ENCODE peak calls at places on chromosome 13, in five cellular contexts. X, Y, J, V and A are unnamed samples.

GRCh38 chr13:71751074-71751473 is 115.9 kb downstream of the DACH1 start:
- DNase-seq in X (no peak), Y (no peak), J (no peak), V (peak; percentile 43), A (no peak)

GRCh38 chr13:76326343-76326742 is 559.9 kb downstream of the KCTD12 start:
- DNase-seq in X (no peak), Y (no peak), J (no peak), V (no peak), A (no peak)

GRCh38 chr13:101121608-101122007 is 294.7 kb downstream of the NALCN start:
- DNase-seq in X (no peak), Y (no peak), J (no peak), V (no peak), A (no peak)

GRCh38 chr13:61148691-61149332 is 266.8 kb downstream of the PCDH20 start:
- DNase-seq in X (no peak), Y (no peak), J (no peak), V (no peak), A (no peak)

GRCh38 chr13:42985312-42986175 is 6.5 kb downstream of the EPSTI1 start:
- DNase-seq in X (peak; percentile 73), Y (no peak), J (no peak), V (peak; percentile 53), A (no peak)

GRCh38 chr13:77831870-77832269 is 86.8 kb downstream of the EDNRB start:
- DNase-seq in X (no peak), Y (no peak), J (no peak), V (no peak), A (no peak)

GRCh38 chr13:30577381-30577780 is 40.3 kb upstream of the USPL1 start:
- DNase-seq in X (no peak), Y (no peak), J (no peak), V (no peak), A (peak; percentile 83)

GRCh38 chr13:30679483-30680330 is 55.6 kb upstream of the ALOX5AP start:
- DNase-seq in X (no peak), Y (no peak), J (no peak), V (peak; percentile 68), A (no peak)

GRCh38 chr13:94710881-94711560 is 1.3 kb downstream of the SOX21 start:
- DNase-seq in X (no peak), Y (no peak), J (no peak), V (peak; percentile 86), A (no peak)

DNA sequence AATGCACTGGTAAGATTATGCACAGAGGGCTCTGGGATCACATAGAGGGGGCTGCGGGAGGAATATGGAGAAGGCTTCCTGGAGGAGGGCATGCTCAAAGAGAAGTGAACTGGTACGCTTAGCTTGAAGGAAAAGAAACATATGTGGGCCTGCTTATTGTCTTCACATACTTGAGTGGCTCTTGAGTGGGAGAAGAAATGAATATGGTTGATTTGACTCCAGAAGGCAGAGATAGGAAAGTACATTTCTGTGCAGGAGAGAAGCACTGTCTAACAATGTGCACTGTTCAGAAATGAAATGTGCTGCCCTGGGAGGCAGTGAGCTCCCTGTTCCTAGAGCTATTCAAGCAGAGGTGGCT is 91.2 kb downstream of the KL start:
- DNase-seq in X (no peak), Y (no peak), J (no peak), V (no peak), A (no peak)
- H3K27ac ChIP-seq in X (no peak overlapping the region), Y (peak overlapping the region; percentile 31), J (no peak overlapping the region), V (no peak overlapping the region), A (no peak overlapping the region)

DNA sequence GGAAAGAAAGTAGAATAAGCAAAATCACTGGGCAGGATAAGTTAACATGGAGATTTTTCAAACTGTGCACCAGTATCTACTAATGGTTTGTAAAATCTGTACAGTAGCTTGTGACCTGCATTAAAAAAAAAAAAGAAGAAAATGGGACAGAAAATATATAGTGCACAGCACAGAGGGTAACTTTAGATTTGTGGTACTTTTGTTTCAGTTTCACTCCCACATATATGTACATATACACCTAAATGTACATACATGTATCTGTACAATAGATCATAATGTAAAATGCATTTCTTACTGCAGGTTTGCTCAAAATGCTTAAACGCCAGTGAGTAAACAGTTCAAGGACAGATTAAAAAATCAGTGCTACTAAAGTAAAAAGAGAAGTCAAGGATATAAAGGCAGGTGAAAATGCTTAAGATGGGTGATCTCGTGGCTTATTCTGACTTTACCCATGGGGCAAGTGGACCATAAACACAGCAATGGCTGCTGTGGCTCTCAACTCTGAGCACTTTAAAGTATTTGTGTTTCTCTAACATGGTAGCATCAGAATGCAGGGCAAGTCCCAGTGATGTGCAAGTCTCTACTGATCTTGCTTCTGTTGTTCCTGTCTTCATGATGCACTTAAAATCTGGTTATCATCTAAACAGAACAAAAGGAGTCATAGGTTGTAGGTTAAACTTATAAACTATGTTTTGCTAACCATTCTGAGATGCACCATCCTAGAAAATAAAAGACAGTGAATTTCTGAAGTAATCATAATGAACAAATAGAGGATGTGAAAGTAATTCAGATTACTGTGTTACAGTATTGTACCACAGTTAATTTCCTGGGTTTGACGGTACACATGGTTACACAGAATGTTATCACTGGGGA is 112.3 kb downstream of the MIPEP start:
- DNase-seq in X (no peak), Y (no peak), J (no peak), V (no peak), A (no peak)
- H3K27ac ChIP-seq in X (no peak overlapping the region), Y (no peak overlapping the region), J (no peak overlapping the region), V (no peak overlapping the region), A (no peak overlapping the region)

GRCh38 chr13:20824762-20825161 is 51.0 kb upstream of the EEF1AKMT1 start:
- DNase-seq in X (no peak), Y (no peak), J (no peak), V (no peak), A (no peak)
- H3K27ac ChIP-seq in X (no peak overlapping the region), Y (peak overlapping the region; percentile 18), J (no peak overlapping the region), V (no peak overlapping the region), A (no peak overlapping the region)

GRCh38 chr13:28820099-28821051 is at the start of gene MTUS2:
- DNase-seq in X (no peak), Y (no peak), J (no peak), V (no peak), A (no peak)
- H3K27ac ChIP-seq in X (no peak within 1 kb of the TSS), Y (peak within 1 kb of the TSS; percentile 62), J (no peak within 1 kb of the TSS), V (no peak within 1 kb of the TSS), A (no peak within 1 kb of the TSS)

GRCh38 chr13:73677041-73677589 is 457.1 kb downstream of the KLF12 start:
- DNase-seq in X (no peak), Y (no peak), J (no peak), V (no peak), A (peak; percentile 96)
- H3K27ac ChIP-seq in X (no peak overlapping the region), Y (no peak overlapping the region), J (no peak overlapping the region), V (peak overlapping the region; percentile 47), A (peak overlapping the region; percentile 99)

GRCh38 chr13:50200562-50200961 is 185.3 kb downstream of the KCNRG start:
- DNase-seq in X (no peak), Y (no peak), J (no peak), V (peak; percentile 27), A (no peak)

GRCh38 chr13:50198508-50198907 is 183.3 kb downstream of the KCNRG start:
- DNase-seq in X (no peak), Y (no peak), J (no peak), V (no peak), A (peak; percentile 33)

GRCh38 chr13:50202485-50202884 is 187.2 kb downstream of the KCNRG start:
- DNase-seq in X (no peak), Y (no peak), J (no peak), V (no peak), A (no peak)

GRCh38 chr13:50200988-50201387 is 185.7 kb downstream of the KCNRG start:
- DNase-seq in X (no peak), Y (no peak), J (no peak), V (no peak), A (no peak)

DNA sequence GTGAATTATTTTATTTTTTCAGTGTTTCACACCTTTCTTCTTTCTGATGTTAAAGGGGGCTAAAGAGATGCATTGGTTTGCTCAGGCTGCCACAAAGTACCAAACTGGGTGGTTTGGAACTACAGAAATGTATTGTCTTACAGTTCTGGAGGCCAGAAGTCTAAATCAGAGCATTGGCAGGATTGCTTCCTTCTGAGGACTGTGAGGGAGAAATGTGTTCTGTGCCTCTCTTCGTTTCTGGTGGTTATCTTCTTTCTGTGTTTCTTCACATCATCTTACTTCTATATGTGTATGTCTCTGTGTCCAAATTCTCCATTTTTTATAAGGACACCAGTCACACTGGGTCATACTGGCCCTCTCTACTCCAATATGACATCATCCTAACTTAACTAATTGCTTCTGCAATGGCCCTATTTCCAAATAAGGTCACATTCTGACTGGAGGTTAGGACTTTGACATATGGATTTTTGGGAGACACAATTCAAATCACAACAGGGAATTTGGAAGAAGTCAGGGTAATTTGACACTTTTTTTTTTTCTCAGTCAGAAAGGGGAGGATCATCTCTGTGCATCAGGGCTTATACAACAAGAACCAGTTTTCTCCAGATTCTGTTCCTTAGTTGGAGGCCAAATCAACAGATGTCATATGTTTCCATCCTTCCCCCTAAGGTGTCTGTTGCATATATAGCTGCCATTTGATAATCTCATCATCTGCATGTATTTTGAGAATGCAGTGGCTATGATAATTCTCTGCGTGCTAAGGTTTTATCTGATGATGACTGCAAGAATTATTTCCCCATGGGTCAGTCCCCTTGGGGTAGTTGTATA is 188.2 kb downstream of the KCNRG start:
- DNase-seq in X (no peak), Y (no peak), J (no peak), V (no peak), A (no peak)
- H3K27ac ChIP-seq in X (no peak overlapping the region), Y (no peak overlapping the region), J (no peak overlapping the region), V (no peak overlapping the region), A (no peak overlapping the region)

GRCh38 chr13:98896868-98897144 is 81.1 kb downstream of the DOCK9 start:
- DNase-seq in X (no peak), Y (no peak), J (no peak), V (no peak), A (no peak)
- H3K27ac ChIP-seq in X (no peak overlapping the region), Y (no peak overlapping the region), J (no peak overlapping the region), V (no peak overlapping the region), A (no peak overlapping the region)

GRCh38 chr13:112902669-112903068 is 66.3 kb upstream of the MCF2L start:
- DNase-seq in X (peak; percentile 5), Y (no peak), J (no peak), V (peak; percentile 63), A (no peak)
- H3K27ac ChIP-seq in X (no peak overlapping the region), Y (no peak overlapping the region), J (no peak overlapping the region), V (no peak overlapping the region), A (no peak overlapping the region)

GRCh38 chr13:96179309-96179708 is 89.4 kb downstream of the HS6ST3 start:
- DNase-seq in X (no peak), Y (no peak), J (no peak), V (no peak), A (no peak)

GRCh38 chr13:96178759-96179158 is 88.9 kb downstream of the HS6ST3 start:
- DNase-seq in X (no peak), Y (no peak), J (no peak), V (no peak), A (no peak)

DNA sequence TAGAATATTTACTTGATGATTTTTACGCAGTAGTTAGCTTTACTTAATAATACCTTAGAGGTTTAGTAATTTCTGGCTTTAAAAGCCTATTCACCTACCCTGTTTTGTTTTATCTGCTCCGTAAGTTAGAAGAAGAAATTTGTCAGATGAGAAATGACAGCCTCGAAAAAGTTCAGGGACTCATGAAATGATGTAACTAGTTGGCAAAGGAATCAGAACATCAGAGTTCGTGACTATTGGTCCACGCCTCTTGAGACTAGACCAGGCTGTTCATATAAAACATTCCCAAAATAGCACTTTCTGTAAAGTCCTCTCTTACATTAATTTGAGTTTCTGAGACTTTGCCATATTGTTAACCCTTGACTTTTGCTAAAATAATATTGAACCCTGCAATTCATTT is 92.0 kb downstream of the HS6ST3 start:
- DNase-seq in X (no peak), Y (no peak), J (no peak), V (no peak), A (no peak)
- H3K27ac ChIP-seq in X (no peak overlapping the region), Y (no peak overlapping the region), J (no peak overlapping the region), V (no peak overlapping the region), A (no peak overlapping the region)

GRCh38 chr13:111282997-111283396 is 37.4 kb upstream of the TEX29 start:
- DNase-seq in X (no peak), Y (no peak), J (no peak), V (no peak), A (no peak)
- H3K27ac ChIP-seq in X (no peak overlapping the region), Y (peak overlapping the region; percentile 88), J (no peak overlapping the region), V (no peak overlapping the region), A (peak overlapping the region; percentile 41)